ENCODE peak calls at places on chromosomes 12 and 14, in nine cellular contexts. G is GM23338, P is stomach, W is prostate gland, J is HCT116, V is transverse colon, L is esophagus muscularis mucosa, K is upper lobe of left lung, U is spleen. D is an unnamed sample. For H3K4me1, the result is how much of the 10 kb centered on the place peaks cover.

GRCh38 chr12:84912191-84913142 is at the start of gene SLC6A15:
- DNase-seq in G (peak), P (no peak), W (no peak), J (no peak), V (no peak), L (no peak), K (peak), U (no peak), D (peak)

GRCh38 chr12:103626498-103626897 is 39.4 kb downstream of the STAB2 start:
- DNase-seq in G (peak), P (peak), W (peak), J (no peak), V (peak), L (peak), K (no peak), U (no peak), D (no peak)

GRCh38 chr12:13205809-13206559 is 9.5 kb downstream of the EMP1 start:
- DNase-seq in G (no peak), P (no peak), W (no peak), J (peak), V (no peak), L (no peak), K (no peak), U (no peak), D (no peak)

GRCh38 chr12:43038991-43039390 is 449.4 kb upstream of the PRICKLE1 start:
- DNase-seq in G (no peak), P (no peak), W (no peak), J (no peak), V (no peak), L (no peak), K (no peak), U (no peak), D (no peak)

GRCh38 chr14:23183479-23183878 is at the start of gene SLC7A8:
- DNase-seq in G (peak), P (peak), W (peak), J (peak), V (peak), L (no peak), K (peak), U (peak), D (peak)

GRCh38 chr14:99644723-99645544 is at the start of gene HHIPL1:
- DNase-seq in G (peak), P (no peak), W (no peak), J (no peak), V (no peak), L (no peak), K (peak), U (no peak), D (no peak)

GRCh38 chr12:100058482-100059029 is 73.8 kb upstream of the ANKS1B start:
- DNase-seq in G (no peak), P (no peak), W (no peak), J (no peak), V (no peak), L (no peak), K (no peak), U (no peak), D (no peak)

GRCh38 chr12:45089417-45089816 is 38.5 kb upstream of the DBX2 start:
- DNase-seq in G (peak), P (no peak), W (no peak), J (no peak), V (no peak), L (no peak), K (no peak), U (no peak), D (no peak)

GRCh38 chr12:119624971-119625370 is 31.4 kb downstream of the TMEM233 start:
- DNase-seq in G (no peak), P (no peak), W (no peak), J (no peak), V (no peak), L (no peak), K (no peak), U (no peak), D (no peak)

GRCh38 chr12:79725987-79726386 is 35.2 kb upstream of the PAWR start:
- DNase-seq in G (no peak), P (no peak), W (no peak), J (no peak), V (no peak), L (no peak), K (no peak), U (no peak), D (no peak)

GRCh38 chr14:97456958-97457357 is 659.8 kb downstream of the VRK1 start:
- DNase-seq in G (no peak), P (no peak), W (no peak), J (no peak), V (no peak), L (no peak), K (peak), U (no peak), D (no peak)

GRCh38 chr12:67237231-67237630 is 31.9 kb upstream of the CAND1 start:
- DNase-seq in G (peak), P (no peak), W (no peak), J (no peak), V (no peak), L (no peak), K (no peak), U (no peak), D (no peak)

GRCh38 chr14:101739446-101740141 is 21.9 kb upstream of the PPP2R5C start:
- DNase-seq in G (no peak), P (no peak), W (no peak), J (no peak), V (no peak), L (peak), K (no peak), U (peak), D (no peak)

GRCh38 chr12:132450391-132451171 is 39.4 kb upstream of the FBRSL1 start:
- DNase-seq in G (no peak), P (no peak), W (no peak), J (no peak), V (no peak), L (no peak), K (no peak), U (peak), D (no peak)

GRCh38 chr12:108442077-108442476 is 73.0 kb upstream of the FICD start:
- DNase-seq in G (peak), P (no peak), W (no peak), J (no peak), V (no peak), L (no peak), K (no peak), U (no peak), D (no peak)

GRCh38 chr14:104872469-104873341 is 7.6 kb downstream of the CEP170B start:
- DNase-seq in G (peak), P (peak), W (no peak), J (no peak), V (no peak), L (no peak), K (peak), U (peak), D (no peak)

GRCh38 chr12:96486751-96487150 is 2.6 kb upstream of the CFAP54 start:
- DNase-seq in G (no peak), P (no peak), W (no peak), J (no peak), V (no peak), L (no peak), K (no peak), U (no peak), D (no peak)

GRCh38 chr12:96493101-96493500 is 3.7 kb downstream of the CFAP54 start:
- DNase-seq in G (no peak), P (no peak), W (no peak), J (no peak), V (no peak), L (no peak), K (no peak), U (no peak), D (no peak)

GRCh38 chr12:96487214-96487613 is 2.2 kb upstream of the CFAP54 start:
- DNase-seq in G (no peak), P (no peak), W (no peak), J (no peak), V (no peak), L (no peak), K (no peak), U (no peak), D (no peak)

GRCh38 chr12:96487634-96488033 is 1.7 kb upstream of the CFAP54 start:
- DNase-seq in G (no peak), P (no peak), W (no peak), J (no peak), V (no peak), L (no peak), K (no peak), U (no peak), D (no peak)

GRCh38 chr12:96489392-96490056 is at the start of gene CFAP54:
- DNase-seq in G (peak), P (peak), W (peak), J (peak), V (peak), L (peak), K (peak), U (peak), D (peak)
- TF ChIP-seq POLR2AphosphoS5 in G (no peak), P (peak), W (peak), J (no peak), V (peak), L (peak), K (peak), U (peak), D (peak)

DNA sequence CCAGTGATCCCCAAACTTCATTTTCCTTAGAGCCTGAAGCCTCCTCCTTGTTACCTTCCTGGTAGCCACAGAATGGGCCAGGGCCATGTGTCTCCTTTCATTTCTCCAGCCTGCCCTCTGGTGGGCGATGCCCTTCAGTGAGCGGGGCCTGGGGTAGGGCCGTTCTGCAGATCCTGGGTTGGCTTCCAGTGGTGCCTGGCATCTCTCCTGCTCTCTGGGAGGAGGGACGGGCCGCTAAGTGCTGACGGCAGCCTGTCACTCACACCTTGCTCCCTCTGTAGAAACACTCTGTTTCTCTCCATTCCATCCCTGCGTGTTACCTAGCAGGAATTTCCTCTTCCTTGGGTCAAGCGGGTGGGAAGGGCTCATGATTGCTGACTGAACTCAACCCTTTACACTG is 232.1 kb downstream of the CACNA1C start:
- DNase-seq in G (peak), P (peak), W (peak), J (peak), V (peak), L (no peak), K (no peak), U (peak), D (peak)
- H3K4me1 ChIP-seq in G (under half), P (half or more), W (under half), J (under half), V (half or more), L (half or more), K (under half), U (half or more), D (under half)

GRCh38 chr12:75721790-75722189 is 210.4 kb upstream of the KRR1 start:
- DNase-seq in G (no peak), P (no peak), W (no peak), J (no peak), V (no peak), L (no peak), K (no peak), U (no peak), D (no peak)
- TF ChIP-seq POLR2AphosphoS5 in G (no peak), P (no peak), W (no peak), J (no peak), V (no peak), L (no peak), K (no peak), U (no peak), D (no peak)

GRCh38 chr12:109463776-109464175 is 13.3 kb downstream of the KCTD10 start:
- DNase-seq in G (no peak), P (no peak), W (no peak), J (no peak), V (no peak), L (no peak), K (no peak), U (no peak), D (no peak)

GRCh38 chr12:109461049-109461845 is 15.9 kb downstream of the KCTD10 start:
- DNase-seq in G (no peak), P (no peak), W (no peak), J (no peak), V (peak), L (no peak), K (no peak), U (peak), D (no peak)

GRCh38 chr12:109462868-109463692 is 14.0 kb downstream of the KCTD10 start:
- DNase-seq in G (peak), P (peak), W (peak), J (peak), V (peak), L (peak), K (no peak), U (peak), D (peak)

GRCh38 chr12:109460538-109460937 is 16.6 kb downstream of the KCTD10 start:
- DNase-seq in G (no peak), P (no peak), W (no peak), J (no peak), V (no peak), L (no peak), K (peak), U (no peak), D (no peak)

DNA sequence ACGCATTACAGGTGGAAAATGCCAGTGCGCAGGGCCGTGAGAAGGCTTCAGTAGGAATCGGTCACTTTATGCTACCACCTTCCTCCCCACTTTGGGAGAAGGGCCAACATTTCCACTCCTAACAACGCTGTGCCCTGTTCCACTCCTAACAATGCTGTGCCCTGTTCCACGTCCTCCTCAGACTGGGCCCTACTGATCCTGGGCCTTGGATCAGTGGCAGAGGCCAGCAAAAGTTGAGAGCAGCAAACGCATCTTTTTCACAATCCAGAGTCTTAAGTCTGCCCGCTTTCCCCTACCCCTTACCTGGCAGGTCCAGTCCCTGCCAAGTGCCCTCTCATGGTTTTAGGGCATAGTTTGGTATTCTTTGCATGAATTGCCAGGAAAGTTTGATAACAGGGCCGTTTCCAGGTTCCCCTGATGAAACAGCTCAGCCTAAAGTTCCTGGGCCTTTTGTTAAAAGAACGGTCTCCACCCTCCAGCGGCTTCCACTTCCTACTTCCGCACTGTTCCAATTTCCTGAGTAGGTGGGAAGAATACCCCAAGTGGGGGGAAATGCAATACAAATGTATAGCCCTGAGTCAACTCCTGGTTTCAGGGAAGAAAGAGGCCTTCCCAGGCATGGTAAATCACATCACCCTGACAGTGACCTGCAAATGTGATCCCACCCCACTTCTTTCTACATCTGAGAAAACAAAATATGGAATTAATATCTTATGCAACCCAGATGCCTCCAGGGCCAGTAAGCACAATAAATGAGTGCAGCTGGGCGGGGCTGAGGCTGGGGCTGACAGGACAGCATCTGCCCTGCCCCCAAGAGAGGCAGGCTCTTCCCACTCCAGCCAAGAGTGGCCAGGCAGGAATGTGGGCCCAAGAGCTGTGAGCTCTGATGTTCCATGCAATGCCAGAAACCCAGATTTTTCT is 15.0 kb downstream of the KCTD10 start:
- DNase-seq in G (no peak), P (peak), W (peak), J (no peak), V (peak), L (peak), K (no peak), U (peak), D (peak)
- H3K4me1 ChIP-seq in G (half or more), P (half or more), W (under half), J (under half), V (half or more), L (half or more), K (half or more), U (half or more), D (under half)

GRCh38 chr12:3129301-3130052 is 52.3 kb downstream of the TSPAN9 start:
- DNase-seq in G (no peak), P (no peak), W (no peak), J (no peak), V (no peak), L (no peak), K (no peak), U (no peak), D (no peak)
- TF ChIP-seq POLR2AphosphoS5 in G (no peak), P (no peak), W (no peak), J (no peak), V (no peak), L (no peak), K (no peak), U (no peak), D (no peak)